ENCODE peak calls at places on chromosomes 6 and 20, in seven cellular contexts. L, Z, X, U, K, T and G are unnamed samples.

GRCh38 chr20:2942439-2942838 is 69.2 kb downstream of the PTPRA start:
- DNase-seq in L (no peak), Z (no peak), X (no peak), U (peak), K (no peak), T (no peak), G (no peak)

GRCh38 chr20:60728705-60729104 is 523.4 kb upstream of the CDH4 start:
- DNase-seq in L (no peak), Z (no peak), X (no peak), U (no peak), K (no peak), T (no peak), G (no peak)

GRCh38 chr20:50327666-50328065 is 137.0 kb downstream of the CEBPB start:
- DNase-seq in L (no peak), Z (no peak), X (no peak), U (no peak), K (no peak), T (no peak), G (no peak)

GRCh38 chr6:168097621-168098430 is 18.8 kb upstream of the FRMD1 start:
- DNase-seq in L (no peak), Z (no peak), X (no peak), U (no peak), K (no peak), T (no peak), G (no peak)

GRCh38 chr6:33459226-33459625 is 4.8 kb downstream of the ZBTB9 start:
- DNase-seq in L (no peak), Z (no peak), X (no peak), U (no peak), K (no peak), T (no peak), G (no peak)

GRCh38 chr6:118134257-118134656 is 227.2 kb downstream of the SLC35F1 start:
- DNase-seq in L (no peak), Z (no peak), X (no peak), U (peak), K (no peak), T (no peak), G (no peak)

GRCh38 chr6:108168501-108168979 is 2.7 kb downstream of the NR2E1 start:
- DNase-seq in L (peak), Z (peak), X (no peak), U (no peak), K (no peak), T (no peak), G (peak)

GRCh38 chr6:150937126-150937906 is 71.8 kb downstream of the MTHFD1L start:
- DNase-seq in L (no peak), Z (no peak), X (no peak), U (no peak), K (no peak), T (no peak), G (no peak)

GRCh38 chr6:25136879-25137278 is 142.3 kb upstream of the CARMIL1 start:
- DNase-seq in L (peak), Z (no peak), X (no peak), U (no peak), K (no peak), T (no peak), G (no peak)

GRCh38 chr6:74851598-74851997 is 354.3 kb downstream of the COL12A1 start:
- DNase-seq in L (peak), Z (no peak), X (no peak), U (no peak), K (no peak), T (no peak), G (no peak)

GRCh38 chr6:170208171-170208601 is 82.7 kb downstream of the DLL1 start:
- DNase-seq in L (no peak), Z (peak), X (peak), U (no peak), K (no peak), T (no peak), G (no peak)

GRCh38 chr20:20791664-20792568 is 79.5 kb upstream of the RALGAPA2 start:
- DNase-seq in L (no peak), Z (no peak), X (no peak), U (no peak), K (no peak), T (no peak), G (no peak)

GRCh38 chr20:56940466-56940865 is 311.4 kb downstream of the TFAP2C start:
- DNase-seq in L (no peak), Z (no peak), X (no peak), U (no peak), K (no peak), T (no peak), G (no peak)

GRCh38 chr6:88477411-88477810 is 311.3 kb upstream of the CNR1 start:
- DNase-seq in L (no peak), Z (no peak), X (no peak), U (no peak), K (peak), T (no peak), G (no peak)

GRCh38 chr20:38894091-38894847 is 31.9 kb upstream of the FAM83D start:
- DNase-seq in L (no peak), Z (no peak), X (no peak), U (no peak), K (peak), T (no peak), G (no peak)

GRCh38 chr6:149233056-149233715 is 84.3 kb upstream of the TAB2 start:
- DNase-seq in L (peak), Z (no peak), X (peak), U (peak), K (peak), T (no peak), G (peak)

GRCh38 chr6:122063090-122063489 is 336.4 kb upstream of the HSF2 start:
- DNase-seq in L (no peak), Z (no peak), X (no peak), U (no peak), K (no peak), T (no peak), G (no peak)

GRCh38 chr6:92810913-92811312 is 608.4 kb downstream of the EPHA7 start:
- DNase-seq in L (no peak), Z (no peak), X (no peak), U (no peak), K (peak), T (peak), G (peak)

GRCh38 chr20:43681468-43681942 is 14.6 kb downstream of the MYBL2 start:
- DNase-seq in L (peak), Z (no peak), X (no peak), U (peak), K (no peak), T (peak), G (no peak)

GRCh38 chr6:138943089-138943625 is 44.9 kb downstream of the REPS1 start:
- DNase-seq in L (no peak), Z (no peak), X (no peak), U (no peak), K (no peak), T (no peak), G (no peak)

GRCh38 chr6:113361014-113361645 is 496.0 kb upstream of the MARCKS start:
- DNase-seq in L (peak), Z (no peak), X (no peak), U (no peak), K (peak), T (no peak), G (no peak)

GRCh38 chr6:41732601-41733348 is 2.6 kb downstream of the TFEB start:
- DNase-seq in L (no peak), Z (no peak), X (peak), U (no peak), K (no peak), T (no peak), G (peak)

GRCh38 chr6:140857734-140858380 is 1274.9 kb upstream of the GJE1 start:
- DNase-seq in L (peak), Z (no peak), X (no peak), U (no peak), K (peak), T (peak), G (no peak)

GRCh38 chr20:4962257-4962855 is 39.0 kb downstream of the SLC23A2 start:
- DNase-seq in L (no peak), Z (no peak), X (peak), U (no peak), K (no peak), T (no peak), G (peak)

GRCh38 chr20:17691758-17692157 is 8.0 kb upstream of the BANF2 start:
- DNase-seq in L (no peak), Z (no peak), X (no peak), U (no peak), K (no peak), T (no peak), G (no peak)

GRCh38 chr6:21201181-21201580 is 392.4 kb upstream of the SOX4 start:
- DNase-seq in L (no peak), Z (no peak), X (no peak), U (peak), K (no peak), T (no peak), G (no peak)

GRCh38 chr6:5998741-5999687 is 7.7 kb downstream of the NRN1 start:
- DNase-seq in L (peak), Z (no peak), X (no peak), U (no peak), K (no peak), T (peak), G (peak)

GRCh38 chr6:152723398-152723797 is 25.7 kb downstream of the MYCT1 start:
- DNase-seq in L (peak), Z (no peak), X (no peak), U (no peak), K (peak), T (no peak), G (no peak)

GRCh38 chr6:63581355-63581998 is 9.2 kb downstream of the LOC128125822 start:
- DNase-seq in L (no peak), Z (no peak), X (no peak), U (no peak), K (no peak), T (no peak), G (no peak)

GRCh38 chr6:23633986-23634385 is 492.0 kb upstream of the NRSN1 start:
- DNase-seq in L (no peak), Z (no peak), X (no peak), U (no peak), K (no peak), T (no peak), G (no peak)

GRCh38 chr20:20894753-20895152 is 182.3 kb upstream of the RALGAPA2 start:
- DNase-seq in L (no peak), Z (no peak), X (no peak), U (peak), K (peak), T (no peak), G (no peak)

GRCh38 chr6:136753624-136754023 is 38.7 kb downstream of the MAP3K5 start:
- DNase-seq in L (no peak), Z (no peak), X (peak), U (no peak), K (no peak), T (no peak), G (peak)

GRCh38 chr20:19012671-19013070 is 199.1 kb downstream of the SCP2D1 start:
- DNase-seq in L (peak), Z (no peak), X (no peak), U (no peak), K (no peak), T (no peak), G (no peak)

GRCh38 chr20:57396212-57396611 is 5.0 kb downstream of the RBM38 start:
- DNase-seq in L (no peak), Z (peak), X (no peak), U (no peak), K (no peak), T (no peak), G (no peak)

GRCh38 chr20:19757973-19758887 is at the start of gene RIN2:
- DNase-seq in L (peak), Z (peak), X (no peak), U (peak), K (peak), T (no peak), G (peak)

GRCh38 chr6:154093231-154094044 is 54.4 kb downstream of the OPRM1 start:
- DNase-seq in L (no peak), Z (no peak), X (no peak), U (no peak), K (no peak), T (no peak), G (no peak)

GRCh38 chr20:48669946-48670630 is 157.7 kb downstream of the PREX1 start:
- DNase-seq in L (no peak), Z (no peak), X (no peak), U (no peak), K (no peak), T (peak), G (no peak)

GRCh38 chr6:170038251-170038650 is 252.6 kb downstream of the DLL1 start:
- DNase-seq in L (no peak), Z (peak), X (no peak), U (no peak), K (no peak), T (no peak), G (no peak)

GRCh38 chr6:2793491-2794151 is 28.4 kb downstream of the WRNIP1 start:
- DNase-seq in L (no peak), Z (no peak), X (no peak), U (no peak), K (no peak), T (peak), G (peak)